ENCODE peak calls at places on chromosomes 5 and 9, in ten cellular contexts. One of them, this sample, is unnamed.

GRCh38 chr5:91598216-91598615 is 215.1 kb upstream of the ARRDC3 start:
- DNase-seq in aorta: no peak
- DNase-seq in ascending aorta: no peak
- DNase-seq in AG04449: no peak
- DNase-seq in psoas muscle: no peak
- DNase-seq in OCI-LY7: no peak
- DNase-seq in GM23338: no peak
- DNase-seq in pancreas: no peak
- DNase-seq in HFF-Myc: no peak
- DNase-seq in endodermal cell: no peak
- DNase-seq in this sample: no peak

GRCh38 chr5:151492729-151493128 is 45.3 kb downstream of the SLC36A1 start:
- DNase-seq in endodermal cell: no peak
- DNase-seq in AG04449: peak
- DNase-seq in pancreas: no peak
- DNase-seq in GM23338: no peak
- DNase-seq in psoas muscle: no peak
- DNase-seq in ascending aorta: peak
- DNase-seq in OCI-LY7: no peak
- DNase-seq in HFF-Myc: no peak
- DNase-seq in aorta: peak
- DNase-seq in this sample: no peak

GRCh38 chr9:11702529-11702928 is 990.7 kb upstream of the TYRP1 start:
- DNase-seq in pancreas: no peak
- DNase-seq in endodermal cell: no peak
- DNase-seq in GM23338: no peak
- DNase-seq in HFF-Myc: no peak
- DNase-seq in AG04449: no peak
- DNase-seq in aorta: no peak
- DNase-seq in psoas muscle: no peak
- DNase-seq in ascending aorta: no peak
- DNase-seq in OCI-LY7: no peak
- DNase-seq in this sample: no peak

GRCh38 chr9:136093995-136094881 is 851 bp downstream of the NACC2 start:
- DNase-seq in AG04449: no peak
- DNase-seq in ascending aorta: no peak
- DNase-seq in pancreas: peak
- DNase-seq in aorta: peak
- DNase-seq in GM23338: no peak
- DNase-seq in psoas muscle: peak
- DNase-seq in OCI-LY7: no peak
- DNase-seq in HFF-Myc: no peak
- DNase-seq in endodermal cell: peak
- DNase-seq in this sample: no peak

GRCh38 chr9:105219291-105219805 is 25.1 kb upstream of the SLC44A1 start:
- DNase-seq in AG04449: no peak
- DNase-seq in endodermal cell: no peak
- DNase-seq in psoas muscle: no peak
- DNase-seq in pancreas: no peak
- DNase-seq in aorta: no peak
- DNase-seq in GM23338: no peak
- DNase-seq in HFF-Myc: no peak
- DNase-seq in ascending aorta: no peak
- DNase-seq in OCI-LY7: no peak
- DNase-seq in this sample: no peak

GRCh38 chr9:112421771-112422222 is 41.9 kb downstream of the HSDL2 start:
- DNase-seq in aorta: no peak
- DNase-seq in GM23338: no peak
- DNase-seq in pancreas: no peak
- DNase-seq in AG04449: no peak
- DNase-seq in OCI-LY7: no peak
- DNase-seq in endodermal cell: no peak
- DNase-seq in HFF-Myc: no peak
- DNase-seq in ascending aorta: no peak
- DNase-seq in psoas muscle: peak
- DNase-seq in this sample: no peak

GRCh38 chr9:134420281-134420835 is 94.1 kb downstream of the RXRA start:
- DNase-seq in pancreas: no peak
- DNase-seq in ascending aorta: no peak
- DNase-seq in aorta: no peak
- DNase-seq in OCI-LY7: no peak
- DNase-seq in GM23338: no peak
- DNase-seq in endodermal cell: no peak
- DNase-seq in AG04449: no peak
- DNase-seq in HFF-Myc: no peak
- DNase-seq in psoas muscle: no peak
- DNase-seq in this sample: no peak

GRCh38 chr9:122265265-122265900 is 701 bp downstream of the MRRF start:
- DNase-seq in GM23338: peak
- DNase-seq in aorta: no peak
- DNase-seq in ascending aorta: no peak
- DNase-seq in endodermal cell: no peak
- DNase-seq in psoas muscle: no peak
- DNase-seq in AG04449: no peak
- DNase-seq in HFF-Myc: no peak
- DNase-seq in OCI-LY7: peak
- DNase-seq in pancreas: no peak
- DNase-seq in this sample: peak

GRCh38 chr5:7705261-7705660 is 145.7 kb downstream of the CFAP90 start:
- DNase-seq in GM23338: peak
- DNase-seq in pancreas: no peak
- DNase-seq in ascending aorta: no peak
- DNase-seq in endodermal cell: no peak
- DNase-seq in psoas muscle: no peak
- DNase-seq in OCI-LY7: no peak
- DNase-seq in HFF-Myc: no peak
- DNase-seq in aorta: no peak
- DNase-seq in AG04449: no peak
- DNase-seq in this sample: no peak

GRCh38 chr9:9003184-9003583 is 1203.6 kb upstream of the DMAC1 start:
- DNase-seq in aorta: no peak
- DNase-seq in pancreas: no peak
- DNase-seq in psoas muscle: no peak
- DNase-seq in OCI-LY7: no peak
- DNase-seq in HFF-Myc: no peak
- DNase-seq in GM23338: peak
- DNase-seq in endodermal cell: peak
- DNase-seq in ascending aorta: no peak
- DNase-seq in AG04449: no peak
- DNase-seq in this sample: peak

GRCh38 chr5:167485395-167485794 is 806.0 kb upstream of the WWC1 start:
- DNase-seq in AG04449: no peak
- DNase-seq in endodermal cell: no peak
- DNase-seq in psoas muscle: no peak
- DNase-seq in GM23338: no peak
- DNase-seq in OCI-LY7: no peak
- DNase-seq in aorta: no peak
- DNase-seq in ascending aorta: no peak
- DNase-seq in HFF-Myc: no peak
- DNase-seq in pancreas: no peak
- DNase-seq in this sample: no peak

GRCh38 chr5:8945972-8946371 is 599.9 kb downstream of the SEMA5A start:
- DNase-seq in OCI-LY7: no peak
- DNase-seq in HFF-Myc: no peak
- DNase-seq in AG04449: no peak
- DNase-seq in pancreas: no peak
- DNase-seq in psoas muscle: no peak
- DNase-seq in aorta: no peak
- DNase-seq in GM23338: no peak
- DNase-seq in endodermal cell: no peak
- DNase-seq in ascending aorta: no peak
- DNase-seq in this sample: no peak

GRCh38 chr5:172414618-172415599 is 39.4 kb downstream of the SH3PXD2B start:
- DNase-seq in pancreas: peak
- DNase-seq in ascending aorta: no peak
- DNase-seq in GM23338: no peak
- DNase-seq in AG04449: no peak
- DNase-seq in endodermal cell: no peak
- DNase-seq in HFF-Myc: no peak
- DNase-seq in psoas muscle: peak
- DNase-seq in OCI-LY7: no peak
- DNase-seq in aorta: peak
- DNase-seq in this sample: no peak

GRCh38 chr9:84322830-84323229 is 17.7 kb downstream of the SLC28A3 start:
- DNase-seq in AG04449: peak
- DNase-seq in psoas muscle: no peak
- DNase-seq in endodermal cell: no peak
- DNase-seq in HFF-Myc: no peak
- DNase-seq in OCI-LY7: no peak
- DNase-seq in pancreas: no peak
- DNase-seq in GM23338: no peak
- DNase-seq in aorta: no peak
- DNase-seq in ascending aorta: no peak
- DNase-seq in this sample: no peak

GRCh38 chr5:178511173-178511572 is 79.0 kb downstream of the COL23A1 start:
- DNase-seq in pancreas: no peak
- DNase-seq in HFF-Myc: no peak
- DNase-seq in AG04449: no peak
- DNase-seq in endodermal cell: no peak
- DNase-seq in OCI-LY7: no peak
- DNase-seq in aorta: no peak
- DNase-seq in ascending aorta: no peak
- DNase-seq in GM23338: no peak
- DNase-seq in psoas muscle: no peak
- DNase-seq in this sample: no peak

GRCh38 chr5:61228229-61228628 is 66.0 kb upstream of the SMIM15 start:
- DNase-seq in aorta: no peak
- DNase-seq in AG04449: no peak
- DNase-seq in GM23338: no peak
- DNase-seq in HFF-Myc: no peak
- DNase-seq in OCI-LY7: no peak
- DNase-seq in ascending aorta: no peak
- DNase-seq in pancreas: no peak
- DNase-seq in endodermal cell: no peak
- DNase-seq in psoas muscle: no peak
- DNase-seq in this sample: no peak

GRCh38 chr9:2962471-2963172 is 118.7 kb upstream of the PUM3 start:
- DNase-seq in psoas muscle: no peak
- DNase-seq in AG04449: no peak
- DNase-seq in OCI-LY7: no peak
- DNase-seq in pancreas: no peak
- DNase-seq in GM23338: no peak
- DNase-seq in aorta: no peak
- DNase-seq in HFF-Myc: no peak
- DNase-seq in endodermal cell: no peak
- DNase-seq in ascending aorta: no peak
- DNase-seq in this sample: no peak

DNA sequence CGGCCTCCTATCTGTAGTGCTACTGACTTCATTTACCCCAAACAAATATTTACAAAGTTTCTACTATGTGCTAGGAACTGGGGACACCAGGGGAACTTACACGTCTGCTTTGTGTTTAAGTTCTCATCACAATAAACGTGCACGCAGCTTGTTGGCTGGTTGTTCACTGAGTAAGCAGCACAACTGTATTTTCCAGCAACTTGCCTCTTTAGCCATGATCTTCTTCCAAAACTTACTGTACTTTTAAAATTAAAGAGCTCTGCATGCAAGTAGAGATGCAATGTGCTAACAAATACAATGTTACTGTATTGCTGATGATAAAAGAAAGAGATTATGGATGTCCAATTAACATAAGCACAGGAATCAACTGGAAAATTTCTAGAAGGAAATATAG is 62.8 kb downstream of the RAPGEF1 start:
- DNase-seq in psoas muscle: no peak
- DNase-seq in HFF-Myc: no peak
- DNase-seq in AG04449: no peak
- DNase-seq in GM23338: no peak
- DNase-seq in ascending aorta: no peak
- DNase-seq in endodermal cell: no peak
- DNase-seq in OCI-LY7: no peak
- DNase-seq in aorta: no peak
- DNase-seq in pancreas: no peak
- DNase-seq in this sample: no peak
- H3K4me3 ChIP-seq in psoas muscle: no peak
- H3K4me3 ChIP-seq in HFF-Myc: no peak
- H3K4me3 ChIP-seq in AG04449: no peak
- H3K4me3 ChIP-seq in GM23338: peak
- H3K4me3 ChIP-seq in ascending aorta: no peak
- H3K4me3 ChIP-seq in endodermal cell: peak
- H3K4me3 ChIP-seq in OCI-LY7: peak
- H3K4me3 ChIP-seq in aorta: no peak
- H3K4me3 ChIP-seq in pancreas: no peak
- H3K4me3 ChIP-seq in this sample: no peak

GRCh38 chr5:107717816-107718215 is 47.1 kb upstream of the EFNA5 start:
- DNase-seq in GM23338: no peak
- DNase-seq in psoas muscle: no peak
- DNase-seq in endodermal cell: no peak
- DNase-seq in AG04449: no peak
- DNase-seq in pancreas: no peak
- DNase-seq in ascending aorta: no peak
- DNase-seq in aorta: no peak
- DNase-seq in OCI-LY7: no peak
- DNase-seq in HFF-Myc: no peak
- DNase-seq in this sample: no peak
- H3K4me3 ChIP-seq in GM23338: no peak
- H3K4me3 ChIP-seq in psoas muscle: no peak
- H3K4me3 ChIP-seq in endodermal cell: no peak
- H3K4me3 ChIP-seq in AG04449: no peak
- H3K4me3 ChIP-seq in pancreas: no peak
- H3K4me3 ChIP-seq in ascending aorta: no peak
- H3K4me3 ChIP-seq in aorta: no peak
- H3K4me3 ChIP-seq in OCI-LY7: no peak
- H3K4me3 ChIP-seq in HFF-Myc: no peak
- H3K4me3 ChIP-seq in this sample: no peak

GRCh38 chr5:119271758-119272730 is 83.8 kb upstream of the TNFAIP8 start:
- DNase-seq in endodermal cell: no peak
- DNase-seq in pancreas: no peak
- DNase-seq in AG04449: no peak
- DNase-seq in HFF-Myc: no peak
- DNase-seq in OCI-LY7: no peak
- DNase-seq in aorta: no peak
- DNase-seq in GM23338: no peak
- DNase-seq in psoas muscle: no peak
- DNase-seq in ascending aorta: no peak
- DNase-seq in this sample: no peak
- H3K4me3 ChIP-seq in endodermal cell: peak
- H3K4me3 ChIP-seq in pancreas: no peak
- H3K4me3 ChIP-seq in AG04449: no peak
- H3K4me3 ChIP-seq in HFF-Myc: no peak
- H3K4me3 ChIP-seq in OCI-LY7: peak
- H3K4me3 ChIP-seq in aorta: no peak
- H3K4me3 ChIP-seq in GM23338: no peak
- H3K4me3 ChIP-seq in psoas muscle: no peak
- H3K4me3 ChIP-seq in ascending aorta: no peak
- H3K4me3 ChIP-seq in this sample: no peak

DNA sequence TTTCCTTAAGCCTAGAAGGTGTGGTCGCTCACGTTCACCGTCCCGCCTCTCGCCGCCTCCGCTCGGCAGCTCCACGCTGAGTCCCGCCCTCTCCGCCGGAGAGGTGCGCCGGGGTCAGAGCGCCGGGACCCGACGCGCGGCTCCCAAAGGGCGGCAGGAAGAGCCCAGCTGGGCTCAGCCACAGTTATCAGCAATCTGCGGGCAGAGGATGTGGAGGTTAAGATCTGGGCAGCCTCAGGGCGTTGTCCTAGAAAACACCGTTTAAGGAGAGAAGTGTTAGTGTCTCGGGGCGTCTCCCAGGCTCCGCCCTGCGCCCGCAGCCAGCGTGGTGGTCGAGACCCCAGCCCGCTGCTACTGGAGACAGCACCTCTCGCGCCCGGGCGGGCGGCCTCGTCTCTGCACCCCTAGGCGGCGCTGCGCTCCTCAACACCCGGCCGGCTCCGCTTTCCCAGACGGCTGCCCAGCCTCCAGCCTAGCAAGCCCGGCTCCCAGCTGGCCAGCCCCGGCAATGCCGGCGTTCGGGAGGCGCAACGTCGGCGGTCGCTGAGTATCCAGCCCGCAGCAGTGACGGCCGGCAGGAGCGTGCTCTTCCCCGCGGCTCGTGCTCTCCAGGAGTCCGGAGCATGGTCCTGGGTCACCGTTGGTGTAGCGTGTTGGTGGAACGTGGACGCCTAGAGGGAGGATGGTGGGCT is at the start of gene PCDHAC1:
- DNase-seq in GM23338: peak
- DNase-seq in endodermal cell: peak
- DNase-seq in aorta: peak
- DNase-seq in OCI-LY7: no peak
- DNase-seq in psoas muscle: peak
- DNase-seq in pancreas: peak
- DNase-seq in HFF-Myc: peak
- DNase-seq in AG04449: no peak
- DNase-seq in ascending aorta: no peak
- DNase-seq in this sample: peak
- H3K4me3 ChIP-seq in GM23338: peak
- H3K4me3 ChIP-seq in endodermal cell: peak
- H3K4me3 ChIP-seq in aorta: no peak
- H3K4me3 ChIP-seq in OCI-LY7: no peak
- H3K4me3 ChIP-seq in psoas muscle: peak
- H3K4me3 ChIP-seq in pancreas: peak
- H3K4me3 ChIP-seq in HFF-Myc: peak
- H3K4me3 ChIP-seq in AG04449: peak
- H3K4me3 ChIP-seq in ascending aorta: peak
- H3K4me3 ChIP-seq in this sample: no peak